ENCODE peak calls at places on chromosomes 13 and 19, in ten cellular contexts. N, K, Z, W, O, D, X, E, J and Q are unnamed samples.

GRCh38 chr19:43631491-43631890 is 8.2 kb downstream of the CADM4 start:
- ATAC-seq in O (no peak), J (no peak), W (no peak), E (no peak), K (no peak), X (no peak), N (no peak), D (no peak), Z (no peak), Q (no peak)

GRCh38 chr13:76863022-76863421 is 23.2 kb downstream of the KCTD12 start:
- ATAC-seq in O (no peak), X (no peak), K (no peak), W (no peak), J (no peak), N (no peak), Z (no peak), E (no peak), D (no peak), Q (no peak)

GRCh38 chr19:21402303-21402985 is 5.5 kb downstream of the ZNF493 start:
- ATAC-seq in X (peak), W (no peak), J (no peak), K (no peak), N (no peak), O (no peak), E (no peak), D (no peak), Z (no peak), Q (no peak)

GRCh38 chr13:110347535-110348308 is 40.6 kb downstream of the COL4A2 start:
- ATAC-seq in O (no peak), N (peak), J (no peak), E (peak), Z (no peak), W (peak), K (peak), X (peak), D (peak), Q (peak)

GRCh38 chr13:44577236-44578063 is 1.3 kb upstream of the TSC22D1 start:
- ATAC-seq in O (peak), D (peak), K (peak), J (peak), Z (peak), W (peak), E (peak), X (peak), N (peak), Q (peak)

GRCh38 chr13:43229506-43229905 is 206.1 kb downstream of the DNAJC15 start:
- ATAC-seq in Z (no peak), N (no peak), X (no peak), K (no peak), O (no peak), W (peak), E (no peak), J (no peak), D (no peak), Q (no peak)

GRCh38 chr19:50359432-50359818 is 6.0 kb downstream of the NAPSA start:
- ATAC-seq in N (no peak), X (no peak), O (no peak), K (no peak), D (no peak), W (no peak), E (no peak), Z (no peak), J (no peak), Q (no peak)

GRCh38 chr19:2500861-2501260 is 24.9 kb downstream of the GADD45B start:
- ATAC-seq in Z (no peak), J (no peak), N (peak), D (peak), O (no peak), X (no peak), K (no peak), W (no peak), E (no peak), Q (no peak)

GRCh38 chr13:28568286-28568685 is 73.4 kb upstream of the FLT1 start:
- ATAC-seq in W (no peak), Z (no peak), K (no peak), O (no peak), N (no peak), J (no peak), D (peak), X (peak), E (peak), Q (no peak)

GRCh38 chr13:93293716-93294115 is 67.1 kb downstream of the GPC6 start:
- ATAC-seq in Z (no peak), X (no peak), O (no peak), E (no peak), W (no peak), J (no peak), K (no peak), N (no peak), D (no peak), Q (no peak)

GRCh38 chr13:49296659-49297058 is 48.9 kb downstream of the CDADC1 start:
- ATAC-seq in N (no peak), X (no peak), W (no peak), D (no peak), O (no peak), K (no peak), E (no peak), J (no peak), Z (no peak), Q (no peak)

GRCh38 chr13:48292650-48293049 is 10.9 kb upstream of the RB1 start:
- ATAC-seq in O (no peak), X (no peak), J (no peak), D (no peak), W (no peak), N (no peak), K (no peak), E (no peak), Z (no peak), Q (no peak)

GRCh38 chr19:4300589-4300988 is 1.6 kb downstream of the TMIGD2 start:
- ATAC-seq in O (no peak), D (no peak), K (no peak), N (no peak), Z (no peak), E (no peak), X (no peak), J (no peak), W (no peak), Q (no peak)

GRCh38 chr19:5784581-5785147 is at the start of gene PRR22:
- ATAC-seq in X (no peak), E (no peak), N (no peak), Z (no peak), K (no peak), D (no peak), J (no peak), W (no peak), O (no peak), Q (no peak)

GRCh38 chr19:46378268-46378667 is 31.4 kb downstream of the PPP5C start:
- ATAC-seq in N (peak), X (peak), K (no peak), E (no peak), J (no peak), Z (no peak), O (no peak), D (peak), W (no peak), Q (no peak)

GRCh38 chr19:52742516-52742915 is 7.7 kb upstream of the ZNF611 start:
- ATAC-seq in X (no peak), N (no peak), J (peak), K (no peak), D (no peak), Z (peak), W (no peak), O (peak), E (no peak), Q (no peak)